ENCODE peak calls at places on chromosomes 5 and 9, in seven cellular contexts. One of them, this sample, is unnamed.

GRCh38 chr5:119336262-119336661 is 19.6 kb upstream of the TNFAIP8 start:
- DNase-seq in neuronal stem cell: no peak
- DNase-seq in non-pigmented ciliary epithelial cell: no peak
- DNase-seq in GM20000: no peak
- DNase-seq in activated gamma-delta T cell treated with anti-CD3 and anti-CD28 coated beads, Interleukin-2, amount 50 U/mL, for 16 hours: no peak
- DNase-seq in HFF-Myc: no peak
- DNase-seq in upper lobe of right lung: no peak
- DNase-seq in this sample: no peak

GRCh38 chr5:134249469-134250379 is 23.9 kb upstream of the PPP2CA start:
- DNase-seq in non-pigmented ciliary epithelial cell: no peak
- DNase-seq in upper lobe of right lung: peak
- DNase-seq in neuronal stem cell: no peak
- DNase-seq in HFF-Myc: no peak
- DNase-seq in GM20000: no peak
- DNase-seq in activated gamma-delta T cell treated with anti-CD3 and anti-CD28 coated beads, Interleukin-2, amount 50 U/mL, for 16 hours: no peak
- DNase-seq in this sample: no peak

GRCh38 chr9:16458696-16459420 is 411.6 kb downstream of the BNC2 start:
- DNase-seq in HFF-Myc: no peak
- DNase-seq in GM20000: no peak
- DNase-seq in upper lobe of right lung: no peak
- DNase-seq in activated gamma-delta T cell treated with anti-CD3 and anti-CD28 coated beads, Interleukin-2, amount 50 U/mL, for 16 hours: no peak
- DNase-seq in non-pigmented ciliary epithelial cell: no peak
- DNase-seq in neuronal stem cell: no peak
- DNase-seq in this sample: no peak

GRCh38 chr5:154446183-154447073 is 631 bp downstream of the SAP30L start:
- DNase-seq in HFF-Myc: no peak
- DNase-seq in non-pigmented ciliary epithelial cell: no peak
- DNase-seq in upper lobe of right lung: peak
- DNase-seq in GM20000: peak
- DNase-seq in activated gamma-delta T cell treated with anti-CD3 and anti-CD28 coated beads, Interleukin-2, amount 50 U/mL, for 16 hours: peak
- DNase-seq in neuronal stem cell: peak
- DNase-seq in this sample: peak

GRCh38 chr5:108687599-108688220 is 60.0 kb upstream of the FER start:
- DNase-seq in GM20000: peak
- DNase-seq in activated gamma-delta T cell treated with anti-CD3 and anti-CD28 coated beads, Interleukin-2, amount 50 U/mL, for 16 hours: no peak
- DNase-seq in upper lobe of right lung: no peak
- DNase-seq in neuronal stem cell: no peak
- DNase-seq in non-pigmented ciliary epithelial cell: no peak
- DNase-seq in HFF-Myc: no peak
- DNase-seq in this sample: no peak

GRCh38 chr9:88628811-88629210 is 93.8 kb downstream of the NXNL2 start:
- DNase-seq in HFF-Myc: no peak
- DNase-seq in GM20000: no peak
- DNase-seq in upper lobe of right lung: no peak
- DNase-seq in neuronal stem cell: no peak
- DNase-seq in non-pigmented ciliary epithelial cell: no peak
- DNase-seq in activated gamma-delta T cell treated with anti-CD3 and anti-CD28 coated beads, Interleukin-2, amount 50 U/mL, for 16 hours: no peak
- DNase-seq in this sample: no peak

GRCh38 chr5:173745561-173745960 is 129.1 kb upstream of the BOD1 start:
- DNase-seq in upper lobe of right lung: no peak
- DNase-seq in HFF-Myc: no peak
- DNase-seq in non-pigmented ciliary epithelial cell: no peak
- DNase-seq in neuronal stem cell: no peak
- DNase-seq in activated gamma-delta T cell treated with anti-CD3 and anti-CD28 coated beads, Interleukin-2, amount 50 U/mL, for 16 hours: no peak
- DNase-seq in GM20000: no peak
- DNase-seq in this sample: no peak

GRCh38 chr9:8895498-8896224 is 1096.1 kb upstream of the DMAC1 start:
- DNase-seq in neuronal stem cell: peak
- DNase-seq in non-pigmented ciliary epithelial cell: no peak
- DNase-seq in upper lobe of right lung: no peak
- DNase-seq in GM20000: peak
- DNase-seq in HFF-Myc: no peak
- DNase-seq in activated gamma-delta T cell treated with anti-CD3 and anti-CD28 coated beads, Interleukin-2, amount 50 U/mL, for 16 hours: no peak
- DNase-seq in this sample: no peak

GRCh38 chr9:26062172-26062571 is 383.9 kb upstream of the TUSC1 start:
- DNase-seq in activated gamma-delta T cell treated with anti-CD3 and anti-CD28 coated beads, Interleukin-2, amount 50 U/mL, for 16 hours: no peak
- DNase-seq in non-pigmented ciliary epithelial cell: no peak
- DNase-seq in HFF-Myc: no peak
- DNase-seq in GM20000: no peak
- DNase-seq in neuronal stem cell: no peak
- DNase-seq in upper lobe of right lung: no peak
- DNase-seq in this sample: no peak

GRCh38 chr9:36765468-36766341 is 193.0 kb downstream of the MELK start:
- DNase-seq in non-pigmented ciliary epithelial cell: no peak
- DNase-seq in neuronal stem cell: peak
- DNase-seq in GM20000: peak
- DNase-seq in HFF-Myc: peak
- DNase-seq in activated gamma-delta T cell treated with anti-CD3 and anti-CD28 coated beads, Interleukin-2, amount 50 U/mL, for 16 hours: peak
- DNase-seq in upper lobe of right lung: peak
- DNase-seq in this sample: peak

GRCh38 chr9:37984672-37985611 is 81.0 kb upstream of the SLC25A51 start:
- DNase-seq in non-pigmented ciliary epithelial cell: peak
- DNase-seq in GM20000: no peak
- DNase-seq in HFF-Myc: no peak
- DNase-seq in upper lobe of right lung: peak
- DNase-seq in activated gamma-delta T cell treated with anti-CD3 and anti-CD28 coated beads, Interleukin-2, amount 50 U/mL, for 16 hours: no peak
- DNase-seq in neuronal stem cell: no peak
- DNase-seq in this sample: no peak

GRCh38 chr5:93591323-93591945 is 8.4 kb downstream of the NR2F1 start:
- DNase-seq in HFF-Myc: no peak
- DNase-seq in upper lobe of right lung: no peak
- DNase-seq in non-pigmented ciliary epithelial cell: no peak
- DNase-seq in neuronal stem cell: no peak
- DNase-seq in GM20000: no peak
- DNase-seq in activated gamma-delta T cell treated with anti-CD3 and anti-CD28 coated beads, Interleukin-2, amount 50 U/mL, for 16 hours: no peak
- DNase-seq in this sample: no peak

GRCh38 chr9:38318755-38319495 is 73.6 kb upstream of the ALDH1B1 start:
- DNase-seq in neuronal stem cell: no peak
- DNase-seq in non-pigmented ciliary epithelial cell: no peak
- DNase-seq in GM20000: peak
- DNase-seq in HFF-Myc: no peak
- DNase-seq in upper lobe of right lung: no peak
- DNase-seq in activated gamma-delta T cell treated with anti-CD3 and anti-CD28 coated beads, Interleukin-2, amount 50 U/mL, for 16 hours: no peak
- DNase-seq in this sample: no peak

GRCh38 chr5:9350301-9350797 is 195.5 kb downstream of the SEMA5A start:
- DNase-seq in activated gamma-delta T cell treated with anti-CD3 and anti-CD28 coated beads, Interleukin-2, amount 50 U/mL, for 16 hours: no peak
- DNase-seq in upper lobe of right lung: no peak
- DNase-seq in HFF-Myc: no peak
- DNase-seq in GM20000: no peak
- DNase-seq in non-pigmented ciliary epithelial cell: no peak
- DNase-seq in neuronal stem cell: no peak
- DNase-seq in this sample: no peak

GRCh38 chr9:89519393-89519805 is 21.5 kb upstream of the SEMA4D start:
- DNase-seq in upper lobe of right lung: no peak
- DNase-seq in HFF-Myc: no peak
- DNase-seq in neuronal stem cell: no peak
- DNase-seq in GM20000: no peak
- DNase-seq in activated gamma-delta T cell treated with anti-CD3 and anti-CD28 coated beads, Interleukin-2, amount 50 U/mL, for 16 hours: no peak
- DNase-seq in non-pigmented ciliary epithelial cell: peak
- DNase-seq in this sample: no peak

GRCh38 chr5:179192185-179192890 is 132.2 kb downstream of the ZNF354C start:
- DNase-seq in GM20000: no peak
- DNase-seq in upper lobe of right lung: no peak
- DNase-seq in non-pigmented ciliary epithelial cell: no peak
- DNase-seq in activated gamma-delta T cell treated with anti-CD3 and anti-CD28 coated beads, Interleukin-2, amount 50 U/mL, for 16 hours: no peak
- DNase-seq in neuronal stem cell: no peak
- DNase-seq in HFF-Myc: no peak
- DNase-seq in this sample: no peak

GRCh38 chr5:15621094-15621493 is 121.1 kb downstream of the FBXL7 start:
- DNase-seq in non-pigmented ciliary epithelial cell: no peak
- DNase-seq in upper lobe of right lung: no peak
- DNase-seq in neuronal stem cell: no peak
- DNase-seq in GM20000: no peak
- DNase-seq in HFF-Myc: peak
- DNase-seq in activated gamma-delta T cell treated with anti-CD3 and anti-CD28 coated beads, Interleukin-2, amount 50 U/mL, for 16 hours: no peak
- DNase-seq in this sample: no peak

GRCh38 chr9:115109486-115109885 is 8.5 kb downstream of the TNC start:
- DNase-seq in GM20000: no peak
- DNase-seq in upper lobe of right lung: no peak
- DNase-seq in neuronal stem cell: no peak
- DNase-seq in non-pigmented ciliary epithelial cell: no peak
- DNase-seq in activated gamma-delta T cell treated with anti-CD3 and anti-CD28 coated beads, Interleukin-2, amount 50 U/mL, for 16 hours: no peak
- DNase-seq in HFF-Myc: no peak
- DNase-seq in this sample: no peak

GRCh38 chr5:9519537-9519936 is 26.3 kb downstream of the SEMA5A start:
- DNase-seq in activated gamma-delta T cell treated with anti-CD3 and anti-CD28 coated beads, Interleukin-2, amount 50 U/mL, for 16 hours: no peak
- DNase-seq in neuronal stem cell: no peak
- DNase-seq in GM20000: peak
- DNase-seq in upper lobe of right lung: no peak
- DNase-seq in non-pigmented ciliary epithelial cell: no peak
- DNase-seq in HFF-Myc: no peak
- DNase-seq in this sample: no peak

GRCh38 chr9:135126480-135127187 is 39.2 kb downstream of the OLFM1 start:
- DNase-seq in neuronal stem cell: no peak
- DNase-seq in upper lobe of right lung: no peak
- DNase-seq in HFF-Myc: no peak
- DNase-seq in non-pigmented ciliary epithelial cell: no peak
- DNase-seq in GM20000: no peak
- DNase-seq in activated gamma-delta T cell treated with anti-CD3 and anti-CD28 coated beads, Interleukin-2, amount 50 U/mL, for 16 hours: no peak
- DNase-seq in this sample: no peak

GRCh38 chr5:66684663-66685062 is 88.5 kb downstream of the MAST4 start:
- DNase-seq in HFF-Myc: no peak
- DNase-seq in neuronal stem cell: no peak
- DNase-seq in GM20000: no peak
- DNase-seq in activated gamma-delta T cell treated with anti-CD3 and anti-CD28 coated beads, Interleukin-2, amount 50 U/mL, for 16 hours: no peak
- DNase-seq in upper lobe of right lung: no peak
- DNase-seq in non-pigmented ciliary epithelial cell: no peak
- DNase-seq in this sample: no peak

GRCh38 chr9:37602817-37603216 is 10.4 kb upstream of the TOMM5 start:
- DNase-seq in neuronal stem cell: no peak
- DNase-seq in HFF-Myc: no peak
- DNase-seq in GM20000: no peak
- DNase-seq in activated gamma-delta T cell treated with anti-CD3 and anti-CD28 coated beads, Interleukin-2, amount 50 U/mL, for 16 hours: no peak
- DNase-seq in non-pigmented ciliary epithelial cell: no peak
- DNase-seq in upper lobe of right lung: peak
- DNase-seq in this sample: no peak

GRCh38 chr9:87868175-87868574 is 14.5 kb upstream of the SPATA31E1 start:
- DNase-seq in HFF-Myc: no peak
- DNase-seq in upper lobe of right lung: no peak
- DNase-seq in non-pigmented ciliary epithelial cell: no peak
- DNase-seq in neuronal stem cell: no peak
- DNase-seq in GM20000: no peak
- DNase-seq in activated gamma-delta T cell treated with anti-CD3 and anti-CD28 coated beads, Interleukin-2, amount 50 U/mL, for 16 hours: no peak
- DNase-seq in this sample: no peak

GRCh38 chr5:136018814-136019777 is 9.7 kb upstream of the TGFBI start:
- DNase-seq in activated gamma-delta T cell treated with anti-CD3 and anti-CD28 coated beads, Interleukin-2, amount 50 U/mL, for 16 hours: no peak
- DNase-seq in GM20000: no peak
- DNase-seq in neuronal stem cell: no peak
- DNase-seq in HFF-Myc: peak
- DNase-seq in upper lobe of right lung: no peak
- DNase-seq in non-pigmented ciliary epithelial cell: peak
- DNase-seq in this sample: no peak

GRCh38 chr9:23829580-23830458 is 3.8 kb upstream of the ELAVL2 start:
- DNase-seq in HFF-Myc: no peak
- DNase-seq in neuronal stem cell: no peak
- DNase-seq in upper lobe of right lung: no peak
- DNase-seq in activated gamma-delta T cell treated with anti-CD3 and anti-CD28 coated beads, Interleukin-2, amount 50 U/mL, for 16 hours: no peak
- DNase-seq in non-pigmented ciliary epithelial cell: no peak
- DNase-seq in GM20000: no peak
- DNase-seq in this sample: no peak

GRCh38 chr5:52864376-52864775 is 76.7 kb downstream of the ITGA1 start:
- DNase-seq in HFF-Myc: no peak
- DNase-seq in activated gamma-delta T cell treated with anti-CD3 and anti-CD28 coated beads, Interleukin-2, amount 50 U/mL, for 16 hours: no peak
- DNase-seq in non-pigmented ciliary epithelial cell: no peak
- DNase-seq in neuronal stem cell: no peak
- DNase-seq in upper lobe of right lung: no peak
- DNase-seq in GM20000: no peak
- DNase-seq in this sample: no peak

GRCh38 chr9:83431470-83432060 is 106.6 kb downstream of the FRMD3 start:
- DNase-seq in activated gamma-delta T cell treated with anti-CD3 and anti-CD28 coated beads, Interleukin-2, amount 50 U/mL, for 16 hours: no peak
- DNase-seq in upper lobe of right lung: no peak
- DNase-seq in GM20000: no peak
- DNase-seq in non-pigmented ciliary epithelial cell: no peak
- DNase-seq in HFF-Myc: no peak
- DNase-seq in neuronal stem cell: no peak
- DNase-seq in this sample: no peak

GRCh38 chr9:104961238-104961637 is 33.3 kb upstream of the ABCA1 start:
- DNase-seq in non-pigmented ciliary epithelial cell: no peak
- DNase-seq in GM20000: peak
- DNase-seq in neuronal stem cell: peak
- DNase-seq in activated gamma-delta T cell treated with anti-CD3 and anti-CD28 coated beads, Interleukin-2, amount 50 U/mL, for 16 hours: no peak
- DNase-seq in HFF-Myc: peak
- DNase-seq in upper lobe of right lung: no peak
- DNase-seq in this sample: peak

GRCh38 chr5:135379052-135379654 is 19.9 kb downstream of the MACROH2A1 start:
- DNase-seq in HFF-Myc: no peak
- DNase-seq in neuronal stem cell: no peak
- DNase-seq in upper lobe of right lung: no peak
- DNase-seq in activated gamma-delta T cell treated with anti-CD3 and anti-CD28 coated beads, Interleukin-2, amount 50 U/mL, for 16 hours: no peak
- DNase-seq in GM20000: no peak
- DNase-seq in non-pigmented ciliary epithelial cell: no peak
- DNase-seq in this sample: no peak

GRCh38 chr9:31166516-31166915 is 1217.9 kb upstream of the ACO1 start:
- DNase-seq in GM20000: no peak
- DNase-seq in upper lobe of right lung: no peak
- DNase-seq in non-pigmented ciliary epithelial cell: no peak
- DNase-seq in HFF-Myc: no peak
- DNase-seq in neuronal stem cell: no peak
- DNase-seq in activated gamma-delta T cell treated with anti-CD3 and anti-CD28 coated beads, Interleukin-2, amount 50 U/mL, for 16 hours: no peak
- DNase-seq in this sample: no peak

GRCh38 chr9:88443480-88444113 is 55.4 kb downstream of the SPIN1 start:
- DNase-seq in upper lobe of right lung: no peak
- DNase-seq in non-pigmented ciliary epithelial cell: no peak
- DNase-seq in neuronal stem cell: no peak
- DNase-seq in activated gamma-delta T cell treated with anti-CD3 and anti-CD28 coated beads, Interleukin-2, amount 50 U/mL, for 16 hours: no peak
- DNase-seq in HFF-Myc: no peak
- DNase-seq in GM20000: no peak
- DNase-seq in this sample: no peak

GRCh38 chr9:3906437-3907213 is 380.8 kb upstream of the RFX3 start:
- DNase-seq in non-pigmented ciliary epithelial cell: peak
- DNase-seq in activated gamma-delta T cell treated with anti-CD3 and anti-CD28 coated beads, Interleukin-2, amount 50 U/mL, for 16 hours: no peak
- DNase-seq in HFF-Myc: peak
- DNase-seq in GM20000: no peak
- DNase-seq in neuronal stem cell: no peak
- DNase-seq in upper lobe of right lung: no peak
- DNase-seq in this sample: no peak

GRCh38 chr5:28542968-28543367 is 1504.6 kb upstream of the CDH9 start:
- DNase-seq in upper lobe of right lung: no peak
- DNase-seq in non-pigmented ciliary epithelial cell: peak
- DNase-seq in activated gamma-delta T cell treated with anti-CD3 and anti-CD28 coated beads, Interleukin-2, amount 50 U/mL, for 16 hours: no peak
- DNase-seq in HFF-Myc: no peak
- DNase-seq in GM20000: no peak
- DNase-seq in neuronal stem cell: no peak
- DNase-seq in this sample: no peak

GRCh38 chr9:91945277-91946074 is 4.6 kb downstream of the ROR2 start:
- DNase-seq in non-pigmented ciliary epithelial cell: no peak
- DNase-seq in upper lobe of right lung: no peak
- DNase-seq in activated gamma-delta T cell treated with anti-CD3 and anti-CD28 coated beads, Interleukin-2, amount 50 U/mL, for 16 hours: no peak
- DNase-seq in GM20000: no peak
- DNase-seq in HFF-Myc: no peak
- DNase-seq in neuronal stem cell: no peak
- DNase-seq in this sample: no peak

This sample was measured in T-cell.